ENCODE peak calls at places on chromosome 11, in nine cellular contexts. V is AG09309, R is PC-9, Y is AG04449, G is GM23338, P is fibroblast of lung, W is fibroblast of the aortic adventitia, T is transverse colon, Q is dorsolateral prefrontal cortex. M is an unnamed sample.

GRCh38 chr11:121829159-121829643 is 286.8 kb downstream of the BLID start:
- DNase-seq in V (peak; percentile 100), W (peak; percentile 99), T (no peak), G (no peak), R (no peak), P (peak; percentile 100), Q (peak; percentile 38), Y (peak; percentile 99), M (no peak)

GRCh38 chr11:66289548-66290331 is 797 bp upstream of the YIF1A start:
- DNase-seq in Y (no peak), V (peak; percentile 33), R (no peak), P (no peak), Q (no peak), W (no peak), G (peak; percentile 94), T (peak; percentile 78), M (peak; percentile 72)

GRCh38 chr11:19740586-19740985 is 27.9 kb downstream of the NAV2 start:
- DNase-seq in T (no peak), G (peak; percentile 25), Y (no peak), Q (no peak), R (no peak), V (no peak), P (no peak), W (no peak), M (no peak)

GRCh38 chr11:2214527-2215229 is 43.1 kb upstream of the TH start:
- DNase-seq in P (no peak), V (no peak), T (no peak), Y (no peak), Q (no peak), G (no peak), W (no peak), R (no peak), M (no peak)

GRCh38 chr11:122268601-122269130 is 152.7 kb upstream of the BLID start:
- DNase-seq in Y (no peak), R (peak; percentile 37), Q (no peak), T (no peak), W (no peak), P (no peak), G (no peak), V (no peak), M (no peak)

GRCh38 chr11:19079643-19080440 is 19.3 kb upstream of the MRGPRX2 start:
- DNase-seq in G (no peak), Y (peak; percentile 60), P (peak; percentile 95), T (no peak), Q (peak; percentile 13), W (peak; percentile 92), V (peak; percentile 90), R (peak; percentile 86), M (no peak)

GRCh38 chr11:67600324-67601029 is 6.3 kb upstream of the NDUFV1 start:
- DNase-seq in P (no peak), V (no peak), Y (no peak), Q (no peak), T (peak; percentile 47), R (no peak), W (no peak), G (no peak), M (no peak)

GRCh38 chr11:35477871-35478270 is 47.5 kb downstream of the PAMR1 start:
- DNase-seq in Q (peak; percentile 64), R (no peak), P (no peak), Y (no peak), G (peak; percentile 43), W (no peak), V (no peak), T (no peak), M (no peak)

GRCh38 chr11:57484141-57484710 is 23.9 kb downstream of the RTN4RL2 start:
- DNase-seq in Y (no peak), P (no peak), V (no peak), Q (no peak), G (no peak), T (no peak), W (no peak), R (no peak), M (no peak)

GRCh38 chr11:57482782-57483569 is 22.6 kb downstream of the RTN4RL2 start:
- DNase-seq in V (no peak), T (peak; percentile 35), Q (no peak), R (peak; percentile 45), Y (no peak), P (no peak), G (peak; percentile 88), W (no peak), M (no peak)

GRCh38 chr11:57485217-57486007 is 25.1 kb downstream of the RTN4RL2 start:
- DNase-seq in Y (no peak), G (no peak), T (no peak), P (no peak), Q (no peak), R (no peak), W (no peak), V (no peak), M (no peak)

GRCh38 chr11:57481915-57482781 is 21.8 kb downstream of the RTN4RL2 start:
- DNase-seq in Q (no peak), P (no peak), Y (no peak), G (peak; percentile 44), W (no peak), T (no peak), R (no peak), V (no peak), M (no peak)

GRCh38 chr11:57483570-57483934 is 23.2 kb downstream of the RTN4RL2 start:
- DNase-seq in Q (no peak), Y (no peak), W (no peak), P (no peak), R (no peak), V (no peak), G (no peak), T (no peak), M (no peak)
- H3K4me3 ChIP-seq in Q (peak overlapping the region; percentile 47), Y (no peak overlapping the region), W (no peak overlapping the region), P (no peak overlapping the region), R (no peak overlapping the region), V (no peak overlapping the region), G (peak overlapping the region; percentile 93), T (no peak overlapping the region), M (peak overlapping the region; percentile 62)

GRCh38 chr11:102830328-102830727 is 13.1 kb downstream of the MMP3 start:
- DNase-seq in T (no peak), P (peak; percentile 72), R (no peak), V (no peak), Y (no peak), G (no peak), W (peak; percentile 34), Q (no peak), M (no peak)

GRCh38 chr11:102833731-102834130 is 9.7 kb downstream of the MMP3 start:
- DNase-seq in V (no peak), W (no peak), P (peak; percentile 34), R (no peak), Y (no peak), T (no peak), Q (no peak), G (no peak), M (no peak)

GRCh38 chr11:102831128-102831708 is 12.2 kb downstream of the MMP3 start:
- DNase-seq in G (peak; percentile 78), W (peak; percentile 55), V (no peak), P (peak; percentile 53), R (no peak), Y (no peak), Q (no peak), T (peak; percentile 51), M (no peak)

GRCh38 chr11:102832612-102833011 is 10.8 kb downstream of the MMP3 start:
- DNase-seq in R (no peak), Y (no peak), G (no peak), Q (no peak), T (no peak), V (no peak), W (no peak), P (no peak), M (no peak)

GRCh38 chr11:102831709-102832492 is 11.5 kb downstream of the MMP3 start:
- DNase-seq in G (peak; percentile 34), R (no peak), Y (no peak), T (no peak), Q (no peak), P (no peak), W (peak; percentile 30), V (no peak), M (no peak)
- H3K4me3 ChIP-seq in G (peak overlapping the region; percentile 43), R (no peak overlapping the region), Y (peak overlapping the region; percentile 52), T (no peak overlapping the region), Q (no peak overlapping the region), P (peak overlapping the region; percentile 43), W (peak overlapping the region; percentile 41), V (peak overlapping the region; percentile 51), M (no peak overlapping the region)

GRCh38 chr11:69593851-69594250 is 47.1 kb upstream of the CCND1 start:
- DNase-seq in W (no peak), P (no peak), Y (no peak), R (no peak), G (no peak), Q (no peak), T (no peak), V (no peak), M (no peak)
- H3K4me3 ChIP-seq in W (no peak overlapping the region), P (no peak overlapping the region), Y (no peak overlapping the region), R (no peak overlapping the region), G (no peak overlapping the region), Q (no peak overlapping the region), T (no peak overlapping the region), V (no peak overlapping the region), M (no peak overlapping the region)

GRCh38 chr11:112172362-112172994 is 2.8 kb upstream of the BCO2 start:
- DNase-seq in R (no peak), V (no peak), Q (no peak), T (no peak), P (peak; percentile 65), G (no peak), Y (no peak), W (no peak), M (no peak)
- H3K4me3 ChIP-seq in R (no peak overlapping the region), V (no peak overlapping the region), Q (no peak overlapping the region), T (no peak overlapping the region), P (no peak overlapping the region), G (no peak overlapping the region), Y (no peak overlapping the region), W (no peak overlapping the region), M (no peak overlapping the region)

M was measured in NT2/D1.